ENCODE peak calls at places on chromosomes 5 and 9, in eight cellular contexts. One of them, this sample, is unnamed. For H3K36me3, the result is how much of the 10 kb centered on the place peaks cover.

GRCh38 chr9:89916001-89916635 is 311.3 kb downstream of the GADD45G start:
- DNase-seq in cardiac muscle cell: no peak
- DNase-seq in psoas muscle: no peak
- DNase-seq in tibial artery: no peak
- DNase-seq in spleen: no peak
- DNase-seq in ovary: no peak
- DNase-seq in CD8-positive, alpha-beta T cell: no peak
- DNase-seq in aorta: no peak
- DNase-seq in this sample: no peak

GRCh38 chr9:16063241-16063591 is 510.4 kb downstream of the CCDC171 start:
- DNase-seq in cardiac muscle cell: no peak
- DNase-seq in psoas muscle: no peak
- DNase-seq in tibial artery: no peak
- DNase-seq in spleen: no peak
- DNase-seq in ovary: no peak
- DNase-seq in CD8-positive, alpha-beta T cell: no peak
- DNase-seq in aorta: no peak
- DNase-seq in this sample: no peak

GRCh38 chr9:105269593-105269992 is 25.1 kb downstream of the SLC44A1 start:
- DNase-seq in cardiac muscle cell: no peak
- DNase-seq in psoas muscle: no peak
- DNase-seq in tibial artery: no peak
- DNase-seq in spleen: no peak
- DNase-seq in ovary: no peak
- DNase-seq in CD8-positive, alpha-beta T cell: no peak
- DNase-seq in aorta: no peak
- DNase-seq in this sample: no peak

GRCh38 chr5:52922384-52922783 is 66.8 kb upstream of the ITGA2 start:
- DNase-seq in cardiac muscle cell: peak
- DNase-seq in psoas muscle: no peak
- DNase-seq in tibial artery: no peak
- DNase-seq in spleen: no peak
- DNase-seq in ovary: no peak
- DNase-seq in CD8-positive, alpha-beta T cell: no peak
- DNase-seq in aorta: no peak
- DNase-seq in this sample: no peak

GRCh38 chr5:179816401-179817070 is 4.2 kb upstream of the SQSTM1 start:
- DNase-seq in cardiac muscle cell: no peak
- DNase-seq in psoas muscle: peak
- DNase-seq in tibial artery: no peak
- DNase-seq in spleen: peak
- DNase-seq in ovary: peak
- DNase-seq in CD8-positive, alpha-beta T cell: no peak
- DNase-seq in aorta: peak
- DNase-seq in this sample: no peak

GRCh38 chr9:124771867-124772621 is 933 bp upstream of the NR6A1 start:
- DNase-seq in cardiac muscle cell: peak
- DNase-seq in psoas muscle: peak
- DNase-seq in tibial artery: peak
- DNase-seq in spleen: peak
- DNase-seq in ovary: peak
- DNase-seq in CD8-positive, alpha-beta T cell: peak
- DNase-seq in aorta: peak
- DNase-seq in this sample: peak

GRCh38 chr9:130329061-130329460 is 63.5 kb downstream of the HMCN2 start:
- DNase-seq in cardiac muscle cell: no peak
- DNase-seq in psoas muscle: no peak
- DNase-seq in tibial artery: peak
- DNase-seq in spleen: no peak
- DNase-seq in ovary: no peak
- DNase-seq in CD8-positive, alpha-beta T cell: no peak
- DNase-seq in aorta: no peak
- DNase-seq in this sample: no peak

GRCh38 chr5:32170303-32171170 is 3.6 kb downstream of the GOLPH3 start:
- DNase-seq in cardiac muscle cell: peak
- DNase-seq in psoas muscle: no peak
- DNase-seq in tibial artery: no peak
- DNase-seq in spleen: no peak
- DNase-seq in ovary: no peak
- DNase-seq in CD8-positive, alpha-beta T cell: no peak
- DNase-seq in aorta: no peak
- DNase-seq in this sample: no peak

GRCh38 chr9:130430232-130430631 is 14.5 kb upstream of the ASS1 start:
- DNase-seq in cardiac muscle cell: no peak
- DNase-seq in psoas muscle: peak
- DNase-seq in tibial artery: no peak
- DNase-seq in spleen: no peak
- DNase-seq in ovary: no peak
- DNase-seq in CD8-positive, alpha-beta T cell: no peak
- DNase-seq in aorta: no peak
- DNase-seq in this sample: no peak

GRCh38 chr9:127470662-127471061 is 19.4 kb downstream of the LRSAM1 start:
- DNase-seq in cardiac muscle cell: no peak
- DNase-seq in psoas muscle: no peak
- DNase-seq in tibial artery: no peak
- DNase-seq in spleen: no peak
- DNase-seq in ovary: no peak
- DNase-seq in CD8-positive, alpha-beta T cell: no peak
- DNase-seq in aorta: no peak
- DNase-seq in this sample: no peak

GRCh38 chr5:14672082-14672481 is 7.6 kb downstream of the OTULIN start:
- DNase-seq in cardiac muscle cell: no peak
- DNase-seq in psoas muscle: no peak
- DNase-seq in tibial artery: no peak
- DNase-seq in spleen: no peak
- DNase-seq in ovary: no peak
- DNase-seq in CD8-positive, alpha-beta T cell: no peak
- DNase-seq in aorta: peak
- DNase-seq in this sample: no peak
- H3K36me3 ChIP-seq in cardiac muscle cell: under half
- H3K36me3 ChIP-seq in psoas muscle: under half
- H3K36me3 ChIP-seq in tibial artery: under half
- H3K36me3 ChIP-seq in spleen: under half
- H3K36me3 ChIP-seq in ovary: under half
- H3K36me3 ChIP-seq in CD8-positive, alpha-beta T cell: under half
- H3K36me3 ChIP-seq in aorta: under half
- H3K36me3 ChIP-seq in this sample: under half

GRCh38 chr5:78649816-78650561 is 1.4 kb upstream of the LHFPL2 start:
- DNase-seq in cardiac muscle cell: peak
- DNase-seq in psoas muscle: no peak
- DNase-seq in tibial artery: no peak
- DNase-seq in spleen: no peak
- DNase-seq in ovary: no peak
- DNase-seq in CD8-positive, alpha-beta T cell: no peak
- DNase-seq in aorta: no peak
- DNase-seq in this sample: no peak

GRCh38 chr5:78649220-78649700 is 688 bp upstream of the LHFPL2 start:
- DNase-seq in cardiac muscle cell: peak
- DNase-seq in psoas muscle: no peak
- DNase-seq in tibial artery: peak
- DNase-seq in spleen: no peak
- DNase-seq in ovary: no peak
- DNase-seq in CD8-positive, alpha-beta T cell: no peak
- DNase-seq in aorta: no peak
- DNase-seq in this sample: no peak

GRCh38 chr5:78647411-78647818 is 1.2 kb downstream of the LHFPL2 start:
- DNase-seq in cardiac muscle cell: peak
- DNase-seq in psoas muscle: no peak
- DNase-seq in tibial artery: no peak
- DNase-seq in spleen: no peak
- DNase-seq in ovary: peak
- DNase-seq in CD8-positive, alpha-beta T cell: no peak
- DNase-seq in aorta: no peak
- DNase-seq in this sample: no peak

GRCh38 chr5:78648359-78649219 is at the start of gene LHFPL2:
- DNase-seq in cardiac muscle cell: peak
- DNase-seq in psoas muscle: peak
- DNase-seq in tibial artery: peak
- DNase-seq in spleen: peak
- DNase-seq in ovary: peak
- DNase-seq in CD8-positive, alpha-beta T cell: no peak
- DNase-seq in aorta: peak
- DNase-seq in this sample: peak

DNA sequence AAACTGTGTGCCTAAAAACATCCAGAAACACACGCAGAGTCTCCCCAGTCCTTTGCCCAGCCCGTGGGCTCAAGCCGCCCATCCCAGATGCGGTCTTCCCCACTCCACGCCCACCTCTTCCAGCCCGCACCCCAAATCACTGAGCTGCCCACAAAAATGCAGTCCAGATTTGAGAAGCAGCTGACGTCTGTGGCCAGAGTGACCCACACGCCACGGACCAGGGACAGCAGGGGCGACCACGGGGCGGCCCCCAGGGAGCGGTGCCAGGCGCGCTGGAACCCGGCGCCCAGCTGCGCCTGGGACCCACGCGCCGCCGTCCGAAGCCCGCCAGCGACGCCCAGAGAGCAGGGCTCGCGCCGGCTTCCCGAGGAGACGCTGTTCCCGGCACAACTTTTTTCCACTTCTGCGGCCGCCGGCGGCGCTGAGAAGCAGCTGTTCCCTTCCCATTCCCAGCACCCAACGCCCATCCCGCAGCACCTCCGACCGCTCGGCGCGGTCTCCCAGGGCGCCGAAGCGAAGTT is 674 bp downstream of the LHFPL2 start:
- DNase-seq in cardiac muscle cell: peak
- DNase-seq in psoas muscle: peak
- DNase-seq in tibial artery: peak
- DNase-seq in spleen: no peak
- DNase-seq in ovary: peak
- DNase-seq in CD8-positive, alpha-beta T cell: no peak
- DNase-seq in aorta: peak
- DNase-seq in this sample: peak
- H3K27ac ChIP-seq in cardiac muscle cell: peak
- H3K27ac ChIP-seq in psoas muscle: peak
- H3K27ac ChIP-seq in tibial artery: peak
- H3K27ac ChIP-seq in spleen: peak
- H3K27ac ChIP-seq in ovary: peak
- H3K27ac ChIP-seq in CD8-positive, alpha-beta T cell: no peak
- H3K27ac ChIP-seq in aorta: peak
- H3K27ac ChIP-seq in this sample: peak

DNA sequence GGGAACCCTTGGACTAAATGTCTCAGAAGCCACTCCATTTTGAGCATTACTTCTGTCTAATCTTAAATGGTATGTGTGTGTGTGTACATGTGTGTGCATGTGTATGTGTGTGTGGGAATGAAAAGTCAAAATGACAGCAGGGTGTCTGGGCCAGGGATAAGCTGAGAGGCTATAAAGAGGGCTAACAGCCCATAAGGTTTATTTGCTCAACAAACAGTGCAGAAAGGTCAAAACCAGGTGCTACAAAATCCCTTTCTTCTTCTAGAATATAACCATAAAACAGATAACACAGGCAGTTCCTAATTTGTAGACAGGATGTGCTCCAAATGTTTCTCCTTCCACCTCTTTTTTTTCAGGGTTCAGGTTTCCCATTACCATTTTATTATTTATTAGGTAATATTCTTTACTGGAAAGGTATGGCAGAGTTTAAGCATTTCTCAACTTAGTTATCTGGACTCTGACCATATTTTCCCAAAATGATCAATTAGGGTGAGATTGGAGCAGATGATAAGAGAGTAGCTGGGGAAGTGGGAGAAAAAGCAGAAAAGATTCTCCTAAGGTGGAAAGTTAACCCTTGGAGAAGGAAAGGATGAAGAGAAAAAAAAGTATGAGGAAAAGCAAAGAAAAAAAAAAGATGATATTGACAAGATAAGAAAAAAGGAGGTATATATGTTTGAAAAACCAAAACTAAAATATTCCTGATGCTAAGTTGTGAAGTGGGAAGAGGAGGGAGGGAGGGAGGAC is 35.5 kb downstream of the B4GALT1 start:
- DNase-seq in cardiac muscle cell: no peak
- DNase-seq in psoas muscle: no peak
- DNase-seq in tibial artery: no peak
- DNase-seq in spleen: no peak
- DNase-seq in ovary: no peak
- DNase-seq in CD8-positive, alpha-beta T cell: no peak
- DNase-seq in aorta: no peak
- DNase-seq in this sample: no peak
- H3K36me3 ChIP-seq in cardiac muscle cell: under half
- H3K36me3 ChIP-seq in psoas muscle: under half
- H3K36me3 ChIP-seq in tibial artery: under half
- H3K36me3 ChIP-seq in spleen: under half
- H3K36me3 ChIP-seq in ovary: under half
- H3K36me3 ChIP-seq in CD8-positive, alpha-beta T cell: under half
- H3K36me3 ChIP-seq in aorta: under half
- H3K36me3 ChIP-seq in this sample: under half

GRCh38 chr5:68182534-68182933 is 33.0 kb upstream of the PIK3R1 start:
- DNase-seq in cardiac muscle cell: no peak
- DNase-seq in psoas muscle: no peak
- DNase-seq in tibial artery: no peak
- DNase-seq in spleen: no peak
- DNase-seq in ovary: no peak
- DNase-seq in CD8-positive, alpha-beta T cell: no peak
- DNase-seq in aorta: no peak
- DNase-seq in this sample: no peak

GRCh38 chr5:68192679-68193060 is 22.9 kb upstream of the PIK3R1 start:
- DNase-seq in cardiac muscle cell: no peak
- DNase-seq in psoas muscle: no peak
- DNase-seq in tibial artery: no peak
- DNase-seq in spleen: no peak
- DNase-seq in ovary: no peak
- DNase-seq in CD8-positive, alpha-beta T cell: no peak
- DNase-seq in aorta: no peak
- DNase-seq in this sample: no peak

GRCh38 chr5:68189613-68190012 is 25.9 kb upstream of the PIK3R1 start:
- DNase-seq in cardiac muscle cell: no peak
- DNase-seq in psoas muscle: no peak
- DNase-seq in tibial artery: no peak
- DNase-seq in spleen: no peak
- DNase-seq in ovary: no peak
- DNase-seq in CD8-positive, alpha-beta T cell: no peak
- DNase-seq in aorta: no peak
- DNase-seq in this sample: no peak

GRCh38 chr5:68189171-68189570 is 26.4 kb upstream of the PIK3R1 start:
- DNase-seq in cardiac muscle cell: no peak
- DNase-seq in psoas muscle: no peak
- DNase-seq in tibial artery: no peak
- DNase-seq in spleen: no peak
- DNase-seq in ovary: no peak
- DNase-seq in CD8-positive, alpha-beta T cell: no peak
- DNase-seq in aorta: no peak
- DNase-seq in this sample: no peak

DNA sequence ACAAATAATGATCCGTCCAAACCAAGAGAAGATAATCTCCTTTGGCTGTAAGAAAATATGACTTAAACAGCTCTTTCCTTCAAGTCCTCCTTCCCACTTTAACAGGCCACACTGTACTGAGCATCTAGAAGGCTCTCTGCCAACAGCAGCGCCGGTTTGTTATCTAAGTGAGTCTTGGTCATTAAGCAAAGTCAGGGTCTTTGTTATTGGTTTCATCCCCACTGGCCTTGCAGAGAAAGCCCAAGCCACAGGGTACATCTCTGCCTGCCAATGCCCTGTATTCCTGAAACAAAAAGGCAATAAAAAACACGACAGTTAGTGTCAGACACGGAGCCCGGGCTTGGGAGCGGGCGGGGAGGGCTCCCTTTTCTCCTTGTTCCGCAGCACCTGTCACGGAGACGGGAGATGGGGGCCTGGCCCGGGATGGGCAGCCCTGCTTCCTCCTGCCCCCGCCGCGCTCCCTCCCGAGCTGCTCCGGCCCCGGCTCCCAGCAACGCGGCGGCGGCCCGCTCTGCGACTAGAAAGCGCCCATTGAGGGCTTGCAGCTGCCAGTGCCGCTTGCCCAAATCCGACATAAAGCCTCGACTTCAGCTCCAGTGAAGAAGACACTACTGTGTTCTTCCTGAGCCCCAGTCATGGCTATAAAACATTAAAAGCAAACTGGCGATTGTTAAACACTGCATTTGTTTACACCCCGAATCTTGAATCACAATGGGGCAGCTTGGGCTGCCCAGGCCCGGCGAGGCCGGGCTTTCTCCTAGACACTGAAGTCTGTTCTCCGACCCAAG is 28.1 kb upstream of the PIK3R1 start:
- DNase-seq in cardiac muscle cell: peak
- DNase-seq in psoas muscle: peak
- DNase-seq in tibial artery: no peak
- DNase-seq in spleen: no peak
- DNase-seq in ovary: peak
- DNase-seq in CD8-positive, alpha-beta T cell: no peak
- DNase-seq in aorta: no peak
- DNase-seq in this sample: peak
- H3K27ac ChIP-seq in cardiac muscle cell: no peak
- H3K27ac ChIP-seq in psoas muscle: peak
- H3K27ac ChIP-seq in tibial artery: peak
- H3K27ac ChIP-seq in spleen: no peak
- H3K27ac ChIP-seq in ovary: no peak
- H3K27ac ChIP-seq in CD8-positive, alpha-beta T cell: no peak
- H3K27ac ChIP-seq in aorta: no peak
- H3K27ac ChIP-seq in this sample: peak

This sample was measured in prostate gland.